ENCODE peak calls at places on chromosomes 3 and 15, in six cellular contexts. W is HepG2, H is GM23338, R is HCT116, N is Panc1, Z is K562. G is an unnamed sample.

GRCh38 chr3:38627956-38628355 is 21.5 kb downstream of the SCN5A start:
- DNase-seq in W (peak; percentile 20), H (peak; percentile 89), R (no peak), N (no peak), Z (peak; percentile 74), G (no peak)

GRCh38 chr3:4956743-4957142 is 22.5 kb upstream of the BHLHE40 start:
- DNase-seq in W (no peak), H (no peak), R (no peak), N (no peak), Z (no peak), G (no peak)

GRCh38 chr15:38600241-38600640 is 35.6 kb upstream of the RASGRP1 start:
- DNase-seq in W (no peak), H (no peak), R (no peak), N (no peak), Z (no peak), G (no peak)

GRCh38 chr3:3729261-3729660 is 70.0 kb upstream of the LRRN1 start:
- DNase-seq in W (no peak), H (no peak), R (no peak), N (no peak), Z (no peak), G (no peak)

GRCh38 chr15:38671675-38672141 is 107.1 kb upstream of the RASGRP1 start:
- DNase-seq in W (no peak), H (no peak), R (no peak), N (no peak), Z (no peak), G (no peak)

GRCh38 chr3:73259841-73260240 is 198.4 kb downstream of the EBLN2 start:
- DNase-seq in W (no peak), H (no peak), R (no peak), N (no peak), Z (no peak), G (no peak)

GRCh38 chr3:75059120-75059519 is 444.7 kb upstream of the CNTN3 start:
- DNase-seq in W (no peak), H (no peak), R (no peak), N (no peak), Z (no peak), G (no peak)

GRCh38 chr15:33569036-33569435 is 258.3 kb downstream of the RYR3 start:
- DNase-seq in W (no peak), H (no peak), R (no peak), N (no peak), Z (no peak), G (no peak)

GRCh38 chr3:27758083-27758482 is 36.0 kb upstream of the EOMES start:
- DNase-seq in W (no peak), H (no peak), R (peak; percentile 10), N (peak; percentile 52), Z (no peak), G (no peak)

GRCh38 chr15:89993344-89993743 is 7.8 kb upstream of the ZNF710 start:
- DNase-seq in W (no peak), H (no peak), R (no peak), N (no peak), Z (no peak), G (peak; percentile 73)

GRCh38 chr15:73571346-73571745 is 61.8 kb downstream of the NPTN start:
- DNase-seq in W (peak; percentile 8), H (no peak), R (no peak), N (no peak), Z (no peak), G (no peak)

GRCh38 chr3:102290241-102290640 is 144.6 kb upstream of the ZPLD1 start:
- DNase-seq in W (no peak), H (no peak), R (no peak), N (no peak), Z (no peak), G (no peak)

GRCh38 chr3:185420762-185421161 is 57.8 kb downstream of the MAP3K13 start:
- DNase-seq in W (no peak), H (no peak), R (no peak), N (no peak), Z (no peak), G (peak; percentile 5)

GRCh38 chr3:101518421-101518871 is 5.4 kb upstream of the SENP7 start:
- DNase-seq in W (peak; percentile 29), H (no peak), R (no peak), N (no peak), Z (no peak), G (no peak)

GRCh38 chr3:141448606-141449216 is 38.1 kb upstream of the RASA2 start:
- DNase-seq in W (no peak), H (no peak), R (no peak), N (no peak), Z (no peak), G (no peak)

DNA sequence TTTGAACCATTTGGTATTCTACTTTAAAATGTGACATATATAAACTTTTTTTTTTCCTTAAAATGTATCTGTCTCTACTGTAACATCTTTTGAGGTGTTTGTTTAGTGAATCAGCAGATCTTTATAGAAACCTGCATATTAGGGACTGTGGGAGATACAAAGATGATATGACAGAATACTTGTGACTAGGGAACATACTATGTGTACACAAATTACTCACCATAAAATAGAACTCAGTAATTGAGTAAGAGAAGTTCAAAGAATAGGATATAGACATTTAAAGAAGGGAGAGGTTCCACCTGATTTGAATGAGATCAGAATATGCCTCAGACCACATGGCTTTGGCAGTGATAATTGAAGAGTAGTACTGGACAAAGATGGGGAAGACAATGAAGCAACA is 47.9 kb downstream of the ATP2C1 start:
- DNase-seq in W (no peak), H (no peak), R (no peak), N (no peak), Z (no peak), G (no peak)
- TF ChIP-seq REST in W (no peak), H (no peak), R (no peak), N (no peak), Z (no peak), G (no peak)

DNA sequence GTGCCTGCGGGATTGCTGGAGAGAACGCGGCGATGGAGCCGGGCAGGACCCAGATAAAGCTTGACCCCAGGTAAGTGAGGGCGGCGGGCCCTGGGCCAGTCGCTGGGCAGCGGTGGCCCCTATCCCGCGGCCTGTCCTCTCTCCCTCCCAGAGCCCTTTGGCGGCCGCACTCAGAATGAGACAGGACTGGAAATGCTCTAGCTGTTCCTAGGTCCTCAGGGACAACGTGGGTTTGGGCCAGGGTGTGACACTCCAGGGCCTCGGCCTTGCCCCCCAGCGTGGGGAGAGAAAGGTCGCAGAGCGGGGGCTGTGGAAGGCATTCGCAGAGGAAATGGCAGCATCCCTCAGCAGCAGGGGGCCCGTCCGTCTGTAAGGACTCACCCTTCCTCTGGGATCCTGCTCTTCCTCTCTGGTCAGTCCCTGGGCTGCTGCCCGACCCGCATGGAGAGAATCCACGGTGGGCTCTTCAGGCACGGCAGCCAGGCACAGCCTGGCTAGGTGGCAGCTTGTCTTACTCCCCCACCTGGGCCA is 412 bp downstream of the SLC51A start:
- DNase-seq in W (no peak), H (peak; percentile 56), R (no peak), N (no peak), Z (no peak), G (no peak)
- H3K4me3 ChIP-seq in W (peak overlapping the region; percentile 79), H (peak overlapping the region; percentile 60), R (no peak overlapping the region), N (no peak overlapping the region), Z (no peak overlapping the region), G (no peak overlapping the region)

GRCh38 chr3:64088408-64089136 is 65.3 kb upstream of the PSMD6 start:
- DNase-seq in W (no peak), H (no peak), R (no peak), N (no peak), Z (no peak), G (no peak)
- TF ChIP-seq POLR2AphosphoS5 in W (no peak), H (no peak), R (no peak), N (no peak), Z (no peak), G (no peak)

GRCh38 chr3:40124918-40125317 is 184.6 kb upstream of the EIF1B start:
- DNase-seq in W (no peak), H (no peak), R (no peak), N (no peak), Z (no peak), G (no peak)

GRCh38 chr3:40129510-40129909 is 180.0 kb upstream of the EIF1B start:
- DNase-seq in W (no peak), H (no peak), R (no peak), N (no peak), Z (no peak), G (no peak)

GRCh38 chr3:40129981-40130380 is 179.5 kb upstream of the EIF1B start:
- DNase-seq in W (no peak), H (no peak), R (no peak), N (no peak), Z (no peak), G (no peak)

GRCh38 chr3:40130721-40131120 is 178.8 kb upstream of the EIF1B start:
- DNase-seq in W (no peak), H (no peak), R (no peak), N (no peak), Z (no peak), G (no peak)

GRCh38 chr3:40128169-40128568 is 181.3 kb upstream of the EIF1B start:
- DNase-seq in W (no peak), H (no peak), R (no peak), N (no peak), Z (no peak), G (no peak)
- TF ChIP-seq REST in W (no peak), H (no peak), R (no peak), N (no peak), Z (no peak), G (no peak)

GRCh38 chr15:37111427-37111717 is 11.0 kb upstream of the MEIS2 start:
- DNase-seq in W (no peak), H (no peak), R (no peak), N (no peak), Z (no peak), G (no peak)

GRCh38 chr15:37108725-37109124 is 8.4 kb upstream of the MEIS2 start:
- DNase-seq in W (no peak), H (no peak), R (no peak), N (no peak), Z (no peak), G (no peak)

GRCh38 chr15:37107754-37108724 is 7.7 kb upstream of the MEIS2 start:
- DNase-seq in W (no peak), H (no peak), R (no peak), N (no peak), Z (no peak), G (no peak)

GRCh38 chr15:37109151-37109912 is 9.0 kb upstream of the MEIS2 start:
- DNase-seq in W (no peak), H (peak; percentile 80), R (no peak), N (no peak), Z (no peak), G (no peak)

GRCh38 chr15:37109952-37110630 is 9.7 kb upstream of the MEIS2 start:
- DNase-seq in W (no peak), H (peak; percentile 66), R (no peak), N (no peak), Z (no peak), G (no peak)
- H3K4me3 ChIP-seq in W (peak overlapping the region; percentile 72), H (peak overlapping the region; percentile 63), R (no peak overlapping the region), N (peak overlapping the region; percentile 62), Z (no peak overlapping the region), G (no peak overlapping the region)

DNA sequence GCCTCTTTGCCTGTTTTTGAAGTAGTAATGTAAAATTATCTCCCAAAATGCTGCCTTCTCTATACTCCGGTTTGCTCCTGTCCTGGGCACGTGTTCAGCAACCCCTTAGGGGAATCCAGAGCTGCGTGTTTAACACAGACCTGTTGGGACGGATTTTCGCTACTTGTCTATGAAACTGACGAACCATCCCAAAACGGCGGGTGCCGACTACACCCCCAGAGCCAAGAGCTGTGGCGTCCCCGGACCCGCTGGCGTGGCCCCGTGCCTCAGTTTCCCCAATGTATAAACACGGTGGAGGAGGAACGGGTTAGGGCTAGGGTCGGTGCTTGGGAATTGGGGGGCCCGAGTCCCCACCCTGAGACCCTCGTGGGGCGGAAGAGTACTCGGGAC is 473 bp downstream of the FHIT start:
- DNase-seq in W (peak; percentile 38), H (peak; percentile 40), R (peak; percentile 34), N (no peak), Z (peak; percentile 13), G (peak; percentile 63)
- TF ChIP-seq POLR2AphosphoS5 in W (no peak), H (no peak), R (no peak), N (no peak), Z (no peak), G (no peak)

GRCh38 chr15:57591237-57591821 is 375 bp upstream of the MYZAP start:
- DNase-seq in W (no peak), H (peak; percentile 65), R (no peak), N (no peak), Z (no peak), G (no peak)
- TF ChIP-seq REST in W (no peak), H (no peak), R (no peak), N (no peak), Z (no peak), G (no peak)

G was measured in HL-60.